ENCODE peak calls at places on chromosomes 4 and X, in six cellular contexts. C is activated naive CD4-positive, alpha-beta T cell treated with anti-CD3 and anti-CD28 coated beads, Interleukin-2, amount 10 ng/mL, durations not matched to agents 7 days and 5 days; F is G401; R is EH; S is fibroblast of pulmonary artery; G is right lobe of liver. O is an unnamed sample.
A peak's percentile ranks its signal among the peaks of the same experiment; 100 is the strongest.

GRCh38 chr4:186537843-186538521 is 17.4 kb downstream of the MTNR1A start:
- DNase-seq in C (no peak), F (peak; percentile 49), R (no peak), S (no peak), G (no peak), O (no peak)

GRCh38 chr4:173121044-173121685 is 47.4 kb upstream of the GALNT7 start:
- DNase-seq in C (no peak), F (no peak), R (peak; percentile 43), S (peak; percentile 52), G (no peak), O (peak; percentile 7)

GRCh38 chrX:22012051-22012450 is 20.1 kb upstream of the PHEX start:
- DNase-seq in C (no peak), F (no peak), R (no peak), S (no peak), G (no peak), O (no peak)

GRCh38 chrX:17964871-17965270 is 103.8 kb upstream of the RAI2 start:
- DNase-seq in C (no peak), F (no peak), R (no peak), S (no peak), G (no peak), O (no peak)

GRCh38 chrX:150049647-150050046 is 111.4 kb upstream of the EOLA2 start:
- DNase-seq in C (no peak), F (no peak), R (peak; percentile 81), S (no peak), G (no peak), O (peak; percentile 28)

GRCh38 chrX:15465896-15466651 is 27.1 kb downstream of the PIR start:
- DNase-seq in C (no peak), F (no peak), R (peak; percentile 11), S (peak; percentile 56), G (no peak), O (no peak)

GRCh38 chr4:74374561-74375327 is 9.8 kb downstream of the EREG start:
- DNase-seq in C (no peak), F (no peak), R (peak; percentile 91), S (peak; percentile 88), G (no peak), O (no peak)

GRCh38 chr4:66636321-66636720 is 909.0 kb downstream of the CENPC start:
- DNase-seq in C (no peak), F (no peak), R (no peak), S (no peak), G (no peak), O (no peak)

GRCh38 chr4:6506616-6507140 is 34.3 kb upstream of the PPP2R2C start:
- DNase-seq in C (no peak), F (no peak), R (no peak), S (no peak), G (no peak), O (no peak)

GRCh38 chrX:67544871-67545771 is 1.3 kb downstream of the AR start:
- DNase-seq in C (no peak), F (no peak), R (peak; percentile 75), S (peak; percentile 41), G (peak; percentile 56), O (no peak)

GRCh38 chr4:3384771-3385701 is 56.7 kb upstream of the HGFAC start:
- DNase-seq in C (peak; percentile 36), F (no peak), R (no peak), S (no peak), G (peak; percentile 86), O (no peak)

GRCh38 chr4:111283066-111283677 is 660.3 kb upstream of the PITX2 start:
- DNase-seq in C (peak; percentile 61), F (peak; percentile 6), R (peak; percentile 68), S (peak; percentile 70), G (peak; percentile 56), O (peak; percentile 4)

GRCh38 chr4:118389731-118390520 is 37.1 kb upstream of the PRSS12 start:
- DNase-seq in C (no peak), F (no peak), R (peak; percentile 17), S (no peak), G (no peak), O (no peak)

GRCh38 chr4:38002451-38003071 is 42.4 kb downstream of the PTTG2 start:
- DNase-seq in C (no peak), F (no peak), R (peak; percentile 32), S (peak; percentile 18), G (no peak), O (no peak)

GRCh38 chr4:3045500-3045850 is 28.9 kb downstream of the HTT-AS start:
- DNase-seq in C (peak; percentile 87), F (no peak), R (peak; percentile 75), S (peak; percentile 65), G (peak; percentile 76), O (peak; percentile 78)

GRCh38 chrX:20693071-20693470 is 426.4 kb upstream of the RPS6KA3 start:
- DNase-seq in C (no peak), F (no peak), R (peak; percentile 7), S (no peak), G (no peak), O (no peak)